ENCODE peak calls at places on chromosome 22, in four cellular contexts. W is adrenal gland, G is right atrium auricular region, I is breast epithelium. J is an unnamed sample. For H3K27me3, the result is how much of the 10 kb centered on the place peaks cover.

GRCh38 chr22:38218661-38219331 is 17.0 kb downstream of the MAFF start:
- DNase-seq in W (peak), G (peak), I (peak), J (no peak)

GRCh38 chr22:43923631-43924548 is at the start of gene PNPLA3:
- DNase-seq in I (peak), G (peak), W (peak), J (peak)

GRCh38 chr22:37225481-37225880 is 13.2 kb upstream of the SSTR3 start:
- DNase-seq in W (no peak), G (no peak), I (no peak), J (no peak)

GRCh38 chr22:43487311-43488030 is 75.7 kb downstream of the MPPED1 start:
- DNase-seq in W (no peak), I (no peak), G (no peak), J (no peak)

GRCh38 chr22:40176921-40177737 is 596 bp upstream of the TNRC6B start:
- DNase-seq in W (peak), G (no peak), I (no peak), J (no peak)

GRCh38 chr22:45263790-45264269 is 20.9 kb upstream of the UPK3A start:
- DNase-seq in G (peak), I (peak), W (peak), J (no peak)

GRCh38 chr22:38489561-38490133 is 16.5 kb downstream of the DDX17 start:
- DNase-seq in W (no peak), G (no peak), I (no peak), J (no peak)

GRCh38 chr22:38513063-38513462 is 7.0 kb upstream of the DDX17 start:
- DNase-seq in W (no peak), I (no peak), G (no peak), J (no peak)

GRCh38 chr22:45129703-45130524 is 33.8 kb upstream of the NUP50 start:
- DNase-seq in G (no peak), W (no peak), I (no peak), J (no peak)

GRCh38 chr22:36644333-36644757 is 59.2 kb downstream of the CACNG2 start:
- DNase-seq in G (no peak), W (peak), I (no peak), J (no peak)

GRCh38 chr22:32758866-32759385 is 42.6 kb upstream of the TIMP3 start:
- DNase-seq in I (no peak), G (no peak), W (no peak), J (no peak)

GRCh38 chr22:41478473-41478872 is 9.6 kb downstream of the ACO2 start:
- DNase-seq in I (no peak), W (no peak), G (no peak), J (no peak)

GRCh38 chr22:42243802-42244060 is 26.7 kb downstream of the TCF20 start:
- DNase-seq in I (no peak), W (no peak), G (no peak), J (no peak)

GRCh38 chr22:50247748-50248147 is 2.9 kb upstream of the TUBGCP6 start:
- DNase-seq in I (no peak), W (peak), G (no peak), J (no peak)

GRCh38 chr22:24587251-24587650 is 5.6 kb downstream of the LRRC75B start:
- DNase-seq in W (no peak), G (no peak), I (no peak), J (no peak)

GRCh38 chr22:35509451-35509850 is 31.2 kb upstream of the RASD2 start:
- DNase-seq in G (no peak), I (no peak), W (no peak), J (no peak)
- H3K27me3 ChIP-seq in G (under half), I (under half), W (under half), J (under half)

GRCh38 chr22:20524004-20524481 is 16.6 kb downstream of the MED15 start:
- DNase-seq in W (no peak), I (no peak), G (no peak), J (no peak)
- H3K4me3 ChIP-seq in W (no peak), I (no peak), G (no peak), J (no peak)

DNA sequence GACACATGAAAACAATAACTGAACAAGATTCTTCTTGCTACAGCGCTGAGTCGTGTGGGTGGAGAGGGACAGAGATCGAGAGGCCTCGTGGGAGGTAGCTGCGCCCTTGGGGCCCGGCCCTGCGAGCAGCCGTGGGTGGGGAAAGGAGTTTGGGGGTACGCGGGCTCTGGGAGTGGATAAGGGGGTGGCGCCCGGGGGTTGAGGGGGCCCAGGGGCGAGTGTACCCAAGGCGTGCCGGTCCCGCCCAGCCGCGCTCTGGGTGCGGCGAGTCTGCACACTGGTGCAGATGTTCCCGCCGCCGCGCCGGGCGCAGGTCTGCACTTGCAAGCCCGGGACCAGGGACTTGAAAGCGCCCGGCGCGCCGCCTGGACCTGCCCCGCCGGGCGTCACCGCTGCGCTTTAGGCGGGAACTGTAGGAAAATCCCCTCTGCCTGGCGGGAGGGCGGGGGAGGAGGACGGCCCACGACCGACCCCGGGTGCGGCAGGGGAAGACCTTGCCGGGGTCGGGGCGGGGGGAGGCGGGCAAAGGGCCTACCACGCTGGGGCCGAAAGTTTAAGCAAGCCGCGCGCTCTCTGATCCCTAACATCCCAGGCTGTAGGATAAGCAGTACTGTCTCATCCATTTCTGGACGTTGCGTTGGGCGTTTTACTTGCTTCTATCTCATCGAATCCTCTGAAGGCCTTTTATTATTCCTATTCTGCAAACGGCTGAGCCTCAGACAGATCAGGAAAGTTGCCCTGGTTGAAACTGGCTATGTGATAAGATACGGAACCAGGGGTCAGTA is 1.4 kb upstream of the KREMEN1 start:
- DNase-seq in I (peak), W (no peak), G (no peak), J (no peak)
- H3K27me3 ChIP-seq in I (under half), W (under half), G (under half), J (under half)

GRCh38 chr22:22398530-22399327 is 109.8 kb downstream of the ZNF280B start:
- DNase-seq in G (peak), W (no peak), I (no peak), J (no peak)
- H3K4me3 ChIP-seq in G (no peak), W (no peak), I (no peak), J (no peak)

GRCh38 chr22:29341056-29341848 is 25.8 kb upstream of the RASL10A start:
- DNase-seq in I (no peak), G (no peak), W (no peak), J (no peak)

GRCh38 chr22:29338398-29338797 is 22.9 kb upstream of the RASL10A start:
- DNase-seq in W (no peak), G (no peak), I (no peak), J (no peak)

GRCh38 chr22:29340566-29340965 is 25.1 kb upstream of the RASL10A start:
- DNase-seq in I (no peak), W (no peak), G (no peak), J (no peak)

GRCh38 chr22:29337631-29338284 is 22.3 kb upstream of the RASL10A start:
- DNase-seq in G (no peak), W (no peak), I (peak), J (no peak)

DNA sequence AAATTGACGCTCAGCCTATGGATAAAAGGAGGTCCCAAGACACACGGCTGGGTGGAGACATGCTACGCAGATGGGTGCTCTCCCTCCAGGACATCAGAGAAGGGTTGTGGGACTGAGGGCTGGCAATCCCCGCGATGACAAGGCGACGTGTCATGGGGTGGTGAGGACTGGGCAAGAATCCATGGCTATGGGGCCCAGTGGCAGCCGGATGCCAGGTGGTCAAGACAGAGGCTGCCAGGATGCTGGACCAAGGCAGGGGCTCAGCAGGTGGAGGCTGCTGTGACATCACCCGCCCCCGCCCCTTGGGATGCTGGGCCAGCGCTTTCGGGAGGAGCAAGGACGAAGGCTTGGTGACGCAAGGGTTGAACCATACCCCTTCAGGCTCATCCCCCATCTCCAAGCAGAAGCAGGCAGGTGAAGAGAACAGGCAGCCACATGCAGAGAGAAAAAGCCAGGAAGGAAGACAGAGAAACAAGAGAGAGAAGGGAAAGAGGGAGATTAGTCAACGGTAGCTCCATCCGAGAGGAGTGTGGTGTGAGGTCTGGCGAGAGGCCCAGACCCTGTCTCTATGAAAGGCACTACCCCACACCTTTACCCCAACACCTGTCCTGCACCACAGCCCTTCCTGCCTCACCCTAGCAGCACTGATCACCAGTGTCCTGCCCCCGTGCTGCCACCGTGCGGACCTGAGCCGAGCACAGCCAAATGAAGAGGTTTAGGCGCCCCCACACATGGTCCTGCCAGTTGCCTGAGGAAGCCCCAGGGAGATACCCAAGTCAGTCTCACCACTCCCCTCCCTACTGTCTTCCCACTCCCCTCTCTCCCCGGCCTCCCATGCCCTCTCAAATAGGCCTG is 24.1 kb upstream of the RASL10A start:
- DNase-seq in W (no peak), G (no peak), I (no peak), J (no peak)
- H3K27me3 ChIP-seq in W (under half), G (under half), I (under half), J (under half)

GRCh38 chr22:19766235-19766505 is 5.6 kb downstream of the TBX1 start:
- DNase-seq in G (no peak), W (no peak), I (no peak), J (no peak)
- H3K4me3 ChIP-seq in G (peak), W (peak), I (peak), J (no peak)

GRCh38 chr22:28958611-28959010 is 75.2 kb downstream of the ZNRF3 start:
- DNase-seq in W (no peak), G (no peak), I (no peak), J (no peak)

GRCh38 chr22:28953399-28953798 is 70.0 kb downstream of the ZNRF3 start:
- DNase-seq in W (no peak), I (no peak), G (no peak), J (no peak)

GRCh38 chr22:28953976-28954880 is 70.9 kb downstream of the ZNRF3 start:
- DNase-seq in W (no peak), G (no peak), I (no peak), J (no peak)

GRCh38 chr22:28956506-28956905 is 73.1 kb downstream of the ZNRF3 start:
- DNase-seq in W (no peak), G (no peak), I (no peak), J (no peak)

GRCh38 chr22:28955817-28956216 is 72.4 kb downstream of the ZNRF3 start:
- DNase-seq in G (no peak), W (no peak), I (no peak), J (no peak)
- H3K27me3 ChIP-seq in G (under half), W (under half), I (under half), J (under half)

J was measured in dorsolateral prefrontal cortex.